ENCODE peak calls at places on chromosomes 1 and 21, in ten cellular contexts. One of them, this sample, is unnamed.

GRCh38 chr1:153684892-153685291 is 6.4 kb downstream of the NPR1 start:
- DNase-seq in esophagus squamous epithelium: no peak
- DNase-seq in neural progenitor cell: no peak
- DNase-seq in upper lobe of right lung: no peak
- DNase-seq in body of pancreas: no peak
- DNase-seq in psoas muscle: no peak
- DNase-seq in choroid plexus epithelial cell: no peak
- DNase-seq in spleen: no peak
- DNase-seq in AG10803: no peak
- DNase-seq in esophagus muscularis mucosa: no peak
- DNase-seq in this sample: no peak

GRCh38 chr1:196603651-196604050 is 4.6 kb downstream of the KCNT2 start:
- DNase-seq in esophagus squamous epithelium: no peak
- DNase-seq in neural progenitor cell: no peak
- DNase-seq in upper lobe of right lung: no peak
- DNase-seq in body of pancreas: no peak
- DNase-seq in psoas muscle: no peak
- DNase-seq in choroid plexus epithelial cell: no peak
- DNase-seq in spleen: no peak
- DNase-seq in AG10803: no peak
- DNase-seq in esophagus muscularis mucosa: no peak
- DNase-seq in this sample: no peak

GRCh38 chr1:236181059-236181458 is 38.7 kb downstream of the GPR137B start:
- DNase-seq in esophagus squamous epithelium: no peak
- DNase-seq in neural progenitor cell: no peak
- DNase-seq in upper lobe of right lung: no peak
- DNase-seq in body of pancreas: no peak
- DNase-seq in psoas muscle: no peak
- DNase-seq in choroid plexus epithelial cell: peak; percentile 42
- DNase-seq in spleen: no peak
- DNase-seq in AG10803: peak; percentile 18
- DNase-seq in esophagus muscularis mucosa: no peak
- DNase-seq in this sample: no peak

GRCh38 chr1:57118948-57119637 is 153.3 kb upstream of the C8B start:
- DNase-seq in esophagus squamous epithelium: no peak
- DNase-seq in neural progenitor cell: no peak
- DNase-seq in upper lobe of right lung: no peak
- DNase-seq in body of pancreas: no peak
- DNase-seq in psoas muscle: no peak
- DNase-seq in choroid plexus epithelial cell: no peak
- DNase-seq in spleen: no peak
- DNase-seq in AG10803: no peak
- DNase-seq in esophagus muscularis mucosa: no peak
- DNase-seq in this sample: no peak

GRCh38 chr1:206693029-206693428 is 8.3 kb downstream of the MAPKAPK2 start:
- DNase-seq in esophagus squamous epithelium: no peak
- DNase-seq in neural progenitor cell: no peak
- DNase-seq in upper lobe of right lung: no peak
- DNase-seq in body of pancreas: peak; percentile 69
- DNase-seq in psoas muscle: peak; percentile 94
- DNase-seq in choroid plexus epithelial cell: peak; percentile 77
- DNase-seq in spleen: no peak
- DNase-seq in AG10803: peak; percentile 69
- DNase-seq in esophagus muscularis mucosa: no peak
- DNase-seq in this sample: no peak

GRCh38 chr1:119204940-119205339 is 64.5 kb upstream of the WARS2 start:
- DNase-seq in esophagus squamous epithelium: no peak
- DNase-seq in neural progenitor cell: no peak
- DNase-seq in upper lobe of right lung: no peak
- DNase-seq in body of pancreas: no peak
- DNase-seq in psoas muscle: no peak
- DNase-seq in choroid plexus epithelial cell: no peak
- DNase-seq in spleen: no peak
- DNase-seq in AG10803: no peak
- DNase-seq in esophagus muscularis mucosa: no peak
- DNase-seq in this sample: no peak

GRCh38 chr1:228358764-228359612 is 47.6 kb downstream of the TRIM11 start:
- DNase-seq in esophagus squamous epithelium: no peak
- DNase-seq in neural progenitor cell: no peak
- DNase-seq in upper lobe of right lung: no peak
- DNase-seq in body of pancreas: no peak
- DNase-seq in psoas muscle: no peak
- DNase-seq in choroid plexus epithelial cell: no peak
- DNase-seq in spleen: no peak
- DNase-seq in AG10803: no peak
- DNase-seq in esophagus muscularis mucosa: no peak
- DNase-seq in this sample: no peak

GRCh38 chr1:9996624-9997582 is at the start of gene RBP7:
- DNase-seq in esophagus squamous epithelium: no peak
- DNase-seq in neural progenitor cell: peak; percentile 60
- DNase-seq in upper lobe of right lung: peak; percentile 76
- DNase-seq in body of pancreas: peak; percentile 21
- DNase-seq in psoas muscle: peak; percentile 52
- DNase-seq in choroid plexus epithelial cell: no peak
- DNase-seq in spleen: peak; percentile 88
- DNase-seq in AG10803: no peak
- DNase-seq in esophagus muscularis mucosa: no peak
- DNase-seq in this sample: peak; percentile 84

GRCh38 chr1:228059536-228060457 is 22.7 kb upstream of the ARF1 start:
- DNase-seq in esophagus squamous epithelium: no peak
- DNase-seq in neural progenitor cell: peak; percentile 83
- DNase-seq in upper lobe of right lung: peak; percentile 99
- DNase-seq in body of pancreas: peak; percentile 99
- DNase-seq in psoas muscle: peak; percentile 65
- DNase-seq in choroid plexus epithelial cell: no peak
- DNase-seq in spleen: peak; percentile 84
- DNase-seq in AG10803: no peak
- DNase-seq in esophagus muscularis mucosa: no peak
- DNase-seq in this sample: peak; percentile 95

DNA sequence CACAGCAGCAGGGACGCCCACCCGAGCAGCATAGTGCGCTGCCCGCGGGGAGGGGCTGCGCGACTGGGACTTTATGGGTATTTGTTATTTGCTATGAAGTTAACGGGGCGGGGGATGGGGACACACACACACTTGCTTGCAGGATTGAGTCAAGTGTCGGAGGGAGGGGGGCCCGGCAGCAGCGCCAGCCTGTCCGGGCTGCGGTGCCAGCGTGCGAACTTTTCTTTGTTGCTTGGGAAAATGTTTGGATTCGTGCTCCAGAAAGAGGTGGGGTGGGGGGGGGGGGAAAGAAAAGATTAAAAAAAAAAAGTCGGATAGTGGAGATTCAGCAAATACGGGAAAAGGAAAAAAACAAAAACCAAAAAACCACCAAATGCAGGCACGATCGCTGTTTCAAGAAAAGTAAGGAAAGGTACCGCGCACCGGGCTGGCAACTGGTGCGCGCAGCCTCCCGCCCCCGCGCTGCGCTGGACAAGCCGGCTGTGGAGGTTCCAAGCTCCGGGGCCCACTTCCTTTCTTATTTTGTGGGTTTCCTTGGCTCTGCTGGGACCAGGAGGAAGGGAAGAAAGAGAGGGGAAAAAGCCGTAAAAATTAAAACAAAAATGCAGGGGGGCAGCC is 419 bp downstream of the ADAMTS5 start:
- DNase-seq in esophagus squamous epithelium: no peak
- DNase-seq in neural progenitor cell: no peak
- DNase-seq in upper lobe of right lung: no peak
- DNase-seq in body of pancreas: no peak
- DNase-seq in psoas muscle: no peak
- DNase-seq in choroid plexus epithelial cell: peak; percentile 42
- DNase-seq in spleen: peak; percentile 44
- DNase-seq in AG10803: peak; percentile 58
- DNase-seq in esophagus muscularis mucosa: no peak
- DNase-seq in this sample: peak; percentile 33
- H3K4me3 ChIP-seq in esophagus squamous epithelium: peak overlapping the region; percentile 68
- H3K4me3 ChIP-seq in neural progenitor cell: peak overlapping the region; percentile 53
- H3K4me3 ChIP-seq in upper lobe of right lung: peak overlapping the region; percentile 55
- H3K4me3 ChIP-seq in body of pancreas: peak overlapping the region; percentile 38
- H3K4me3 ChIP-seq in psoas muscle: peak overlapping the region; percentile 74
- H3K4me3 ChIP-seq in choroid plexus epithelial cell: peak overlapping the region; percentile 63
- H3K4me3 ChIP-seq in spleen: peak overlapping the region; percentile 57
- H3K4me3 ChIP-seq in AG10803: peak overlapping the region; percentile 81
- H3K4me3 ChIP-seq in esophagus muscularis mucosa: peak overlapping the region; percentile 76
- H3K4me3 ChIP-seq in this sample: peak overlapping the region; percentile 57

GRCh38 chr1:15287035-15287434 is 40.0 kb downstream of the FHAD1 start:
- DNase-seq in esophagus squamous epithelium: no peak
- DNase-seq in neural progenitor cell: no peak
- DNase-seq in upper lobe of right lung: peak; percentile 54
- DNase-seq in body of pancreas: no peak
- DNase-seq in psoas muscle: no peak
- DNase-seq in choroid plexus epithelial cell: no peak
- DNase-seq in spleen: no peak
- DNase-seq in AG10803: no peak
- DNase-seq in esophagus muscularis mucosa: no peak
- DNase-seq in this sample: no peak

GRCh38 chr1:15289251-15289651 is 42.2 kb downstream of the FHAD1 start:
- DNase-seq in esophagus squamous epithelium: no peak
- DNase-seq in neural progenitor cell: no peak
- DNase-seq in upper lobe of right lung: peak; percentile 58
- DNase-seq in body of pancreas: no peak
- DNase-seq in psoas muscle: no peak
- DNase-seq in choroid plexus epithelial cell: no peak
- DNase-seq in spleen: no peak
- DNase-seq in AG10803: no peak
- DNase-seq in esophagus muscularis mucosa: no peak
- DNase-seq in this sample: peak; percentile 76

GRCh38 chr1:15286452-15286851 is 39.4 kb downstream of the FHAD1 start:
- DNase-seq in esophagus squamous epithelium: no peak
- DNase-seq in neural progenitor cell: no peak
- DNase-seq in upper lobe of right lung: peak; percentile 3
- DNase-seq in body of pancreas: no peak
- DNase-seq in psoas muscle: no peak
- DNase-seq in choroid plexus epithelial cell: no peak
- DNase-seq in spleen: no peak
- DNase-seq in AG10803: no peak
- DNase-seq in esophagus muscularis mucosa: no peak
- DNase-seq in this sample: no peak

GRCh38 chr1:15287591-15287990 is 40.6 kb downstream of the FHAD1 start:
- DNase-seq in esophagus squamous epithelium: no peak
- DNase-seq in neural progenitor cell: no peak
- DNase-seq in upper lobe of right lung: no peak
- DNase-seq in body of pancreas: no peak
- DNase-seq in psoas muscle: no peak
- DNase-seq in choroid plexus epithelial cell: no peak
- DNase-seq in spleen: no peak
- DNase-seq in AG10803: no peak
- DNase-seq in esophagus muscularis mucosa: no peak
- DNase-seq in this sample: no peak

DNA sequence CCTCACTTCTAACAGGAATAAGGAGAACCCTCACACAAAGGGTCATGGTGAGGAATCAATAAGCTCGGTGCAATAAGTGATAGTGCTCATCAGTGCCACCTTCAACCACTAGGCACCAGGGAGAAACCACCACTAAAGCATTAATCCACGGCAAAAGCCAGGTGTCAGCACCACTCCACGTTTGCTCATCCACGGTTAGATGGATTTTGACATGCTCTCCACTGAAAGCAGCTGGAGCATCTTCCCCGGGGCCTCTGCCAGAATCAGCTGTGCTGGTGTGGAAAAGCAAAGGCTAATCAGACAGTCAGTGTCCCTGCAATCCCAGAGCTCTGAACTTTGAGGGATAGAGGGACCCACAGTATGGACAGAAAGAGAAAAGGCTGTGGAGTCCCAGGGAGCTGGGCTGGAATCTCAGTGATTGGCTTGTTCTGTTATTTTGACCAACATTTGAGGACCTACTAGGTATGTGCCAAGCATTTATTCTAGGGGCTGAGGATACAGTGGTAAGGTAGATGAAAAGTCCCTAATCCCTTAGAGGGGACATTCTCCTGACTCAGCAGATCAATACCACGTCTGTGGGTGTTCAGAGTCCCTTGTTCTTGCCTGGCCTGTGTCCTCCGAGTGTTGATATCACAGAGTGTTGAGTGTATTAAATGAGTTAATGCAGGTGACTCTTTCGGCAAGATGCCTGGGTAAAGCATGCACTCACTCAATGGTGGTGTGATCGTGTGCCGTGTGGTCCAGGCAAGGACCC is 41.3 kb downstream of the FHAD1 start:
- DNase-seq in esophagus squamous epithelium: no peak
- DNase-seq in neural progenitor cell: no peak
- DNase-seq in upper lobe of right lung: peak; percentile 40
- DNase-seq in body of pancreas: no peak
- DNase-seq in psoas muscle: no peak
- DNase-seq in choroid plexus epithelial cell: peak; percentile 24
- DNase-seq in spleen: no peak
- DNase-seq in AG10803: peak; percentile 12
- DNase-seq in esophagus muscularis mucosa: no peak
- DNase-seq in this sample: no peak
- TF ChIP-seq CTCF in esophagus squamous epithelium: no peak
- TF ChIP-seq CTCF in neural progenitor cell: no peak
- TF ChIP-seq CTCF in upper lobe of right lung: no peak
- TF ChIP-seq CTCF in body of pancreas: peak; percentile 19
- TF ChIP-seq CTCF in psoas muscle: no peak
- TF ChIP-seq CTCF in choroid plexus epithelial cell: peak; percentile 31
- TF ChIP-seq CTCF in spleen: no peak
- TF ChIP-seq CTCF in AG10803: peak; percentile 25
- TF ChIP-seq CTCF in esophagus muscularis mucosa: no peak
- TF ChIP-seq CTCF in this sample: no peak

GRCh38 chr1:247905899-247906503 is 10.6 kb downstream of the OR2W3 start:
- DNase-seq in esophagus squamous epithelium: no peak
- DNase-seq in neural progenitor cell: no peak
- DNase-seq in upper lobe of right lung: no peak
- DNase-seq in body of pancreas: no peak
- DNase-seq in psoas muscle: no peak
- DNase-seq in choroid plexus epithelial cell: no peak
- DNase-seq in spleen: no peak
- DNase-seq in AG10803: no peak
- DNase-seq in esophagus muscularis mucosa: no peak
- DNase-seq in this sample: no peak
- H3K4me3 ChIP-seq in esophagus squamous epithelium: peak overlapping the region; percentile 51
- H3K4me3 ChIP-seq in neural progenitor cell: no peak overlapping the region
- H3K4me3 ChIP-seq in upper lobe of right lung: peak overlapping the region; percentile 38
- H3K4me3 ChIP-seq in body of pancreas: no peak overlapping the region
- H3K4me3 ChIP-seq in psoas muscle: peak overlapping the region; percentile 1
- H3K4me3 ChIP-seq in choroid plexus epithelial cell: no peak overlapping the region
- H3K4me3 ChIP-seq in spleen: peak overlapping the region; percentile 42
- H3K4me3 ChIP-seq in AG10803: no peak overlapping the region
- H3K4me3 ChIP-seq in esophagus muscularis mucosa: peak overlapping the region; percentile 10
- H3K4me3 ChIP-seq in this sample: no peak overlapping the region

DNA sequence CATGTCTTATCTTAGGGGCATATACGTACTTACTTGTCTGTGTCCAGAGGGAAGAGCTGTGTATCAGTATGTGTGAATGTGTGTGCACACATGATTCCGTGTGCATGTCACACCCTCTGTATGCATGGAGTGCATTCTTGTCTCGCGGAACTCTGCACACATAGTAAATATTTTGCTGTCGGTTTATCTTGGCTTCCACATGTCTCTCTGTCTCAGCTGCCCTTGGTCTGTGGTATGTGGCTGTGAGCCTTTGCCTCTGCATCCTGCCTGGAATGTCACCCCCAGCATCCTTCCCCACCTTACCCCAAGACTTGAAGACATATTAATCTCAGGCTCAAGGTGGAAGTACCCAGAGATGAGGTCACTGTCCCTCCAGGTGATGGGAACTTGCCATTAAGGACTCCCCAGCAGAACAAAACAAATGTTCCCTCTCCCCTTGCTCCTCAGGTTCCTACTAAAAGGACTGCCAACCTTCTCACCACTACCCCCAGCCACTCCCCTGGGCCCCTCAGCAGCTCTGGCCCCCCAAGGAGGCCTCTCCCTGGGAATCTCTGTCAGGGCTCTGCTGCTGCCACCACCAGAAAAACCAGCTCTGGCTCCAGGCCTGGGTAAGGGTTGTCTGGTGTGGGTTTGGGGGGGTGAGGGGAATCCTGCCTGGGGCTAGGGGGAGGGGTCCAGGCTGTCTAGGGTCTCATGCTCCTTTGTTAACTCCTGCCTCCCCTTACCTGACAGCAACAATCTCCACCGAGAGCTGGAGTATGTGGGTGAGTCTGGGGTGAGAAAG is 5.0 kb downstream of the NECTIN4 start:
- DNase-seq in esophagus squamous epithelium: no peak
- DNase-seq in neural progenitor cell: no peak
- DNase-seq in upper lobe of right lung: no peak
- DNase-seq in body of pancreas: no peak
- DNase-seq in psoas muscle: no peak
- DNase-seq in choroid plexus epithelial cell: peak; percentile 67
- DNase-seq in spleen: no peak
- DNase-seq in AG10803: peak; percentile 35
- DNase-seq in esophagus muscularis mucosa: no peak
- DNase-seq in this sample: no peak
- TF ChIP-seq CTCF in esophagus squamous epithelium: no peak
- TF ChIP-seq CTCF in neural progenitor cell: no peak
- TF ChIP-seq CTCF in upper lobe of right lung: no peak
- TF ChIP-seq CTCF in body of pancreas: no peak
- TF ChIP-seq CTCF in psoas muscle: no peak
- TF ChIP-seq CTCF in choroid plexus epithelial cell: no peak
- TF ChIP-seq CTCF in spleen: no peak
- TF ChIP-seq CTCF in AG10803: no peak
- TF ChIP-seq CTCF in esophagus muscularis mucosa: no peak
- TF ChIP-seq CTCF in this sample: no peak

This sample was measured in lower leg skin.